ENCODE peak calls at places on chromosomes 3 and 15, in six cellular contexts. One of them, this sample, is unnamed.
A peak's percentile ranks its signal among the peaks of the same experiment; 100 is the strongest.

GRCh38 chr15:78739996-78740903 is 71.0 kb downstream of the ADAMTS7 start:
- DNase-seq in fibroblast of mammary gland: peak; percentile 36
- DNase-seq in cardiac fibroblast: peak; percentile 42
- DNase-seq in omental fat pad: no peak
- DNase-seq in SK-N-SH: peak; percentile 52
- DNase-seq in gastrocnemius medialis: no peak
- DNase-seq in this sample: no peak

GRCh38 chr15:44102675-44103254 is 92.3 kb downstream of the FRMD5 start:
- DNase-seq in gastrocnemius medialis: no peak
- DNase-seq in omental fat pad: no peak
- DNase-seq in SK-N-SH: no peak
- DNase-seq in fibroblast of mammary gland: peak; percentile 100
- DNase-seq in cardiac fibroblast: peak; percentile 95
- DNase-seq in this sample: no peak

GRCh38 chr3:100696161-100696560 is 13.1 kb upstream of the TFG start:
- DNase-seq in SK-N-SH: no peak
- DNase-seq in cardiac fibroblast: no peak
- DNase-seq in omental fat pad: no peak
- DNase-seq in fibroblast of mammary gland: no peak
- DNase-seq in gastrocnemius medialis: no peak
- DNase-seq in this sample: no peak

GRCh38 chr3:89565098-89565497 is 457.7 kb downstream of the EPHA3 start:
- DNase-seq in cardiac fibroblast: no peak
- DNase-seq in SK-N-SH: no peak
- DNase-seq in fibroblast of mammary gland: peak; percentile 36
- DNase-seq in gastrocnemius medialis: no peak
- DNase-seq in omental fat pad: no peak
- DNase-seq in this sample: no peak

GRCh38 chr15:101003076-101003475 is 83.9 kb downstream of the LRRK1 start:
- DNase-seq in gastrocnemius medialis: no peak
- DNase-seq in SK-N-SH: no peak
- DNase-seq in cardiac fibroblast: no peak
- DNase-seq in omental fat pad: no peak
- DNase-seq in fibroblast of mammary gland: no peak
- DNase-seq in this sample: no peak

GRCh38 chr3:37973250-37974054 is 17.1 kb upstream of the VILL start:
- DNase-seq in fibroblast of mammary gland: no peak
- DNase-seq in omental fat pad: no peak
- DNase-seq in SK-N-SH: no peak
- DNase-seq in gastrocnemius medialis: no peak
- DNase-seq in cardiac fibroblast: no peak
- DNase-seq in this sample: no peak

GRCh38 chr3:185766645-185767323 is 58.1 kb downstream of the IGF2BP2 start:
- DNase-seq in omental fat pad: no peak
- DNase-seq in fibroblast of mammary gland: no peak
- DNase-seq in SK-N-SH: no peak
- DNase-seq in gastrocnemius medialis: no peak
- DNase-seq in cardiac fibroblast: no peak
- DNase-seq in this sample: no peak

GRCh38 chr15:65249641-65250040 is 37.0 kb downstream of the PARP16 start:
- DNase-seq in SK-N-SH: no peak
- DNase-seq in omental fat pad: no peak
- DNase-seq in fibroblast of mammary gland: no peak
- DNase-seq in gastrocnemius medialis: no peak
- DNase-seq in cardiac fibroblast: no peak
- DNase-seq in this sample: no peak

GRCh38 chr3:101995371-101996046 is 146.2 kb downstream of the NFKBIZ start:
- DNase-seq in cardiac fibroblast: peak; percentile 65
- DNase-seq in gastrocnemius medialis: no peak
- DNase-seq in fibroblast of mammary gland: peak; percentile 23
- DNase-seq in SK-N-SH: no peak
- DNase-seq in omental fat pad: no peak
- DNase-seq in this sample: no peak

GRCh38 chr3:143218176-143218575 is 98.6 kb downstream of the CHST2 start:
- DNase-seq in gastrocnemius medialis: no peak
- DNase-seq in cardiac fibroblast: no peak
- DNase-seq in omental fat pad: no peak
- DNase-seq in fibroblast of mammary gland: no peak
- DNase-seq in SK-N-SH: no peak
- DNase-seq in this sample: no peak

GRCh38 chr3:157460253-157460652 is 23.6 kb downstream of the PTX3 start:
- DNase-seq in fibroblast of mammary gland: peak; percentile 83
- DNase-seq in SK-N-SH: no peak
- DNase-seq in cardiac fibroblast: no peak
- DNase-seq in gastrocnemius medialis: no peak
- DNase-seq in omental fat pad: no peak
- DNase-seq in this sample: no peak

GRCh38 chr3:25306066-25306465 is 122.0 kb upstream of the RARB start:
- DNase-seq in fibroblast of mammary gland: no peak
- DNase-seq in SK-N-SH: no peak
- DNase-seq in gastrocnemius medialis: no peak
- DNase-seq in cardiac fibroblast: no peak
- DNase-seq in omental fat pad: no peak
- DNase-seq in this sample: no peak

GRCh38 chr15:39936187-39936586 is 2.3 kb downstream of the EIF2AK4 start:
- DNase-seq in cardiac fibroblast: no peak
- DNase-seq in gastrocnemius medialis: no peak
- DNase-seq in fibroblast of mammary gland: peak; percentile 80
- DNase-seq in SK-N-SH: no peak
- DNase-seq in omental fat pad: no peak
- DNase-seq in this sample: no peak

GRCh38 chr3:178320481-178321352 is 215.5 kb upstream of the KCNMB2 start:
- DNase-seq in omental fat pad: no peak
- DNase-seq in cardiac fibroblast: peak; percentile 70
- DNase-seq in fibroblast of mammary gland: peak; percentile 45
- DNase-seq in gastrocnemius medialis: peak; percentile 33
- DNase-seq in SK-N-SH: peak; percentile 23
- DNase-seq in this sample: no peak

DNA sequence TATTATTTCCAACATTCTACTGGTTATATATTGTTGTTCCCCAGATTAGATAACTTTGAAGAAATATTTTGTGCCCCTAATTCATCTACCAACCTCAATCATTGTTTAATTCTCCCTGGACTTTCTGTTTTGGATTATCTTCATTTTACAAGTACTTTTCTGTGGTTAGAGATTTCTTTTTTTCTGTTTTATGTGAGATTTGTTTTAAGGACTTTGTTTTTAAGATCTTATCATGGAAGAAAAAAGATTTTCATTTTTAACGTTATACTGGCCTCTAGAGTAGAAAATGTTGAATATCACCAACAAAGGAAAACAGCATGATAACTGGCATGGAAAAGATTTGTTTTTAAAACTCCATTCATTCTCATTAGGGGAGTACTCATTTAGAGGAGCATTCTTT is 210.9 kb upstream of the KCNMB2 start:
- DNase-seq in cardiac fibroblast: peak; percentile 76
- DNase-seq in fibroblast of mammary gland: peak; percentile 65
- DNase-seq in omental fat pad: no peak
- DNase-seq in gastrocnemius medialis: no peak
- DNase-seq in SK-N-SH: peak; percentile 22
- DNase-seq in this sample: no peak
- TF ChIP-seq CTCF in cardiac fibroblast: peak; percentile 31
- TF ChIP-seq CTCF in fibroblast of mammary gland: peak; percentile 47
- TF ChIP-seq CTCF in omental fat pad: no peak
- TF ChIP-seq CTCF in gastrocnemius medialis: peak; percentile 16
- TF ChIP-seq CTCF in SK-N-SH: peak; percentile 68
- TF ChIP-seq CTCF in this sample: no peak

GRCh38 chr3:182469086-182469485 is 324.2 kb upstream of the ATP11B start:
- DNase-seq in gastrocnemius medialis: no peak
- DNase-seq in SK-N-SH: no peak
- DNase-seq in cardiac fibroblast: no peak
- DNase-seq in omental fat pad: no peak
- DNase-seq in fibroblast of mammary gland: no peak
- DNase-seq in this sample: no peak
- TF ChIP-seq CTCF in gastrocnemius medialis: no peak
- TF ChIP-seq CTCF in SK-N-SH: no peak
- TF ChIP-seq CTCF in cardiac fibroblast: no peak
- TF ChIP-seq CTCF in omental fat pad: no peak
- TF ChIP-seq CTCF in fibroblast of mammary gland: no peak
- TF ChIP-seq CTCF in this sample: no peak

DNA sequence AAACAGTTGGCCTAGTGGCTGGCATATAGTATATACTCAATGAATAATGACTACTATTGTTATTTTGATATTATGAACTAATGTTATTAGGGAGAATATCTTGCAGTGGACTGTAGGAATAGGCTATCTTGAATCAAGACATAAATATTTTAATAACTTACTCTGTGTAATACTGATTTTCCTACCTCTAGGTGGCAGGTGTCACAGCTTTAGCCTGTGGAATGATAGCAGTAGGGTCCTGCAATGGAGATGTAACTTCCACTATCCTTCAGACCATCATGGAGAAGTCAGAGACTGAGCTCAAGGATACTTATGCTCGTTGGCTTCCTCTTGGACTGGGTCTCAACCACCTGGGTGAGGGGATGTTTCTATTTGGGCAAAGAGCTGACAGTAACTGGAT is 6.5 kb downstream of the PSMD2 start:
- DNase-seq in omental fat pad: no peak
- DNase-seq in SK-N-SH: no peak
- DNase-seq in cardiac fibroblast: peak; percentile 42
- DNase-seq in fibroblast of mammary gland: peak; percentile 38
- DNase-seq in gastrocnemius medialis: no peak
- DNase-seq in this sample: no peak
- TF ChIP-seq CTCF in omental fat pad: no peak
- TF ChIP-seq CTCF in SK-N-SH: peak; percentile 62
- TF ChIP-seq CTCF in cardiac fibroblast: peak; percentile 34
- TF ChIP-seq CTCF in fibroblast of mammary gland: peak; percentile 39
- TF ChIP-seq CTCF in gastrocnemius medialis: peak; percentile 18
- TF ChIP-seq CTCF in this sample: peak; percentile 40

GRCh38 chr15:66956672-66957540 is 108.5 kb upstream of the SMAD3 start:
- DNase-seq in cardiac fibroblast: no peak
- DNase-seq in fibroblast of mammary gland: no peak
- DNase-seq in omental fat pad: no peak
- DNase-seq in SK-N-SH: no peak
- DNase-seq in gastrocnemius medialis: no peak
- DNase-seq in this sample: no peak
- TF ChIP-seq CTCF in cardiac fibroblast: no peak
- TF ChIP-seq CTCF in fibroblast of mammary gland: no peak
- TF ChIP-seq CTCF in omental fat pad: no peak
- TF ChIP-seq CTCF in SK-N-SH: no peak
- TF ChIP-seq CTCF in gastrocnemius medialis: no peak
- TF ChIP-seq CTCF in this sample: no peak

This sample was measured in natural killer cell.